ENCODE peak calls at places on chromosome 20, in seven cellular contexts. One of them, this sample, is unnamed.

GRCh38 chr20:25116746-25117457 is 35.0 kb upstream of the VSX1 start:
- DNase-seq in ovary: no peak
- DNase-seq in cardiac muscle cell: no peak
- DNase-seq in stimulated activated naive CD8-positive, alpha-beta T cell treated with anti-CD3 and anti-CD28 coated beads, Interleukin-15, amount 100 ng/mL, for 72 hours: no peak
- DNase-seq in NCI-H2081: no peak
- DNase-seq in dermis blood vessel endothelial cell: no peak
- DNase-seq in NCI-H2029: no peak
- DNase-seq in this sample: no peak

GRCh38 chr20:20864346-20865096 is 152.1 kb upstream of the RALGAPA2 start:
- DNase-seq in ovary: no peak
- DNase-seq in cardiac muscle cell: peak
- DNase-seq in stimulated activated naive CD8-positive, alpha-beta T cell treated with anti-CD3 and anti-CD28 coated beads, Interleukin-15, amount 100 ng/mL, for 72 hours: no peak
- DNase-seq in NCI-H2081: peak
- DNase-seq in dermis blood vessel endothelial cell: no peak
- DNase-seq in NCI-H2029: peak
- DNase-seq in this sample: no peak

GRCh38 chr20:1509237-1509636 is 18.0 kb upstream of the SIRPB2 start:
- DNase-seq in ovary: no peak
- DNase-seq in cardiac muscle cell: peak
- DNase-seq in stimulated activated naive CD8-positive, alpha-beta T cell treated with anti-CD3 and anti-CD28 coated beads, Interleukin-15, amount 100 ng/mL, for 72 hours: peak
- DNase-seq in NCI-H2081: no peak
- DNase-seq in dermis blood vessel endothelial cell: peak
- DNase-seq in NCI-H2029: no peak
- DNase-seq in this sample: no peak

GRCh38 chr20:46333136-46333991 is 25.1 kb upstream of the CDH22 start:
- DNase-seq in ovary: no peak
- DNase-seq in cardiac muscle cell: no peak
- DNase-seq in stimulated activated naive CD8-positive, alpha-beta T cell treated with anti-CD3 and anti-CD28 coated beads, Interleukin-15, amount 100 ng/mL, for 72 hours: no peak
- DNase-seq in NCI-H2081: no peak
- DNase-seq in dermis blood vessel endothelial cell: no peak
- DNase-seq in NCI-H2029: no peak
- DNase-seq in this sample: no peak

GRCh38 chr20:610130-611046 is at the start of gene TCF15:
- DNase-seq in ovary: peak
- DNase-seq in cardiac muscle cell: peak
- DNase-seq in stimulated activated naive CD8-positive, alpha-beta T cell treated with anti-CD3 and anti-CD28 coated beads, Interleukin-15, amount 100 ng/mL, for 72 hours: no peak
- DNase-seq in NCI-H2081: peak
- DNase-seq in dermis blood vessel endothelial cell: peak
- DNase-seq in NCI-H2029: no peak
- DNase-seq in this sample: no peak

GRCh38 chr20:3077618-3078134 is 6.3 kb downstream of the OXT start:
- DNase-seq in ovary: no peak
- DNase-seq in cardiac muscle cell: no peak
- DNase-seq in stimulated activated naive CD8-positive, alpha-beta T cell treated with anti-CD3 and anti-CD28 coated beads, Interleukin-15, amount 100 ng/mL, for 72 hours: no peak
- DNase-seq in NCI-H2081: no peak
- DNase-seq in dermis blood vessel endothelial cell: no peak
- DNase-seq in NCI-H2029: no peak
- DNase-seq in this sample: no peak

GRCh38 chr20:61185841-61186601 is 66.0 kb upstream of the CDH4 start:
- DNase-seq in ovary: no peak
- DNase-seq in cardiac muscle cell: peak
- DNase-seq in stimulated activated naive CD8-positive, alpha-beta T cell treated with anti-CD3 and anti-CD28 coated beads, Interleukin-15, amount 100 ng/mL, for 72 hours: no peak
- DNase-seq in NCI-H2081: no peak
- DNase-seq in dermis blood vessel endothelial cell: peak
- DNase-seq in NCI-H2029: no peak
- DNase-seq in this sample: peak

GRCh38 chr20:62758226-62758912 is 37.9 kb upstream of the MRGBP start:
- DNase-seq in ovary: no peak
- DNase-seq in cardiac muscle cell: no peak
- DNase-seq in stimulated activated naive CD8-positive, alpha-beta T cell treated with anti-CD3 and anti-CD28 coated beads, Interleukin-15, amount 100 ng/mL, for 72 hours: no peak
- DNase-seq in NCI-H2081: no peak
- DNase-seq in dermis blood vessel endothelial cell: no peak
- DNase-seq in NCI-H2029: no peak
- DNase-seq in this sample: no peak

GRCh38 chr20:43901296-43901695 is 13.4 kb upstream of the TOX2 start:
- DNase-seq in ovary: no peak
- DNase-seq in cardiac muscle cell: no peak
- DNase-seq in stimulated activated naive CD8-positive, alpha-beta T cell treated with anti-CD3 and anti-CD28 coated beads, Interleukin-15, amount 100 ng/mL, for 72 hours: no peak
- DNase-seq in NCI-H2081: no peak
- DNase-seq in dermis blood vessel endothelial cell: no peak
- DNase-seq in NCI-H2029: no peak
- DNase-seq in this sample: no peak

GRCh38 chr20:10613911-10614310 is 59.9 kb downstream of the JAG1 start:
- DNase-seq in ovary: no peak
- DNase-seq in cardiac muscle cell: no peak
- DNase-seq in stimulated activated naive CD8-positive, alpha-beta T cell treated with anti-CD3 and anti-CD28 coated beads, Interleukin-15, amount 100 ng/mL, for 72 hours: no peak
- DNase-seq in NCI-H2081: no peak
- DNase-seq in dermis blood vessel endothelial cell: no peak
- DNase-seq in NCI-H2029: no peak
- DNase-seq in this sample: no peak

This sample was measured in GM04503.